ENCODE peak calls at places on chromosomes 4 and X, in nine cellular contexts. One of them, this sample, is unnamed.

GRCh38 chr4:114600066-114600552 is 1.5 kb downstream of the UGT8 start:
- DNase-seq in breast epithelium: no peak
- DNase-seq in testis: no peak
- DNase-seq in H54: no peak
- DNase-seq in K562: peak; percentile 31
- DNase-seq in uterus: no peak
- DNase-seq in endothelial cell of umbilical vein: no peak
- DNase-seq in ovary: no peak
- DNase-seq in body of pancreas: peak; percentile 18
- DNase-seq in this sample: no peak

GRCh38 chrX:42624524-42624923 is 153.4 kb downstream of the PPP1R2C start:
- DNase-seq in endothelial cell of umbilical vein: no peak
- DNase-seq in uterus: no peak
- DNase-seq in testis: no peak
- DNase-seq in H54: no peak
- DNase-seq in breast epithelium: no peak
- DNase-seq in body of pancreas: no peak
- DNase-seq in ovary: no peak
- DNase-seq in K562: no peak
- DNase-seq in this sample: no peak

GRCh38 chrX:100609591-100609990 is 24.9 kb downstream of the TNMD start:
- DNase-seq in breast epithelium: no peak
- DNase-seq in testis: no peak
- DNase-seq in K562: no peak
- DNase-seq in endothelial cell of umbilical vein: peak; percentile 2
- DNase-seq in uterus: no peak
- DNase-seq in H54: no peak
- DNase-seq in body of pancreas: no peak
- DNase-seq in ovary: no peak
- DNase-seq in this sample: no peak

GRCh38 chr4:98430708-98431403 is 169.7 kb downstream of the RAP1GDS1 start:
- DNase-seq in breast epithelium: no peak
- DNase-seq in K562: no peak
- DNase-seq in uterus: no peak
- DNase-seq in testis: no peak
- DNase-seq in endothelial cell of umbilical vein: no peak
- DNase-seq in ovary: no peak
- DNase-seq in H54: peak; percentile 27
- DNase-seq in body of pancreas: no peak
- DNase-seq in this sample: no peak

GRCh38 chrX:47148946-47149345 is 3.9 kb downstream of the RBM10 start:
- DNase-seq in body of pancreas: no peak
- DNase-seq in testis: no peak
- DNase-seq in breast epithelium: no peak
- DNase-seq in ovary: no peak
- DNase-seq in uterus: no peak
- DNase-seq in H54: no peak
- DNase-seq in K562: no peak
- DNase-seq in endothelial cell of umbilical vein: peak; percentile 68
- DNase-seq in this sample: no peak

GRCh38 chr4:125313497-125313896 is 1.3 kb upstream of the FAT4 start:
- DNase-seq in breast epithelium: no peak
- DNase-seq in endothelial cell of umbilical vein: peak; percentile 95
- DNase-seq in uterus: peak; percentile 50
- DNase-seq in testis: peak; percentile 46
- DNase-seq in K562: peak; percentile 72
- DNase-seq in H54: no peak
- DNase-seq in ovary: no peak
- DNase-seq in body of pancreas: peak; percentile 31
- DNase-seq in this sample: no peak

GRCh38 chrX:68828740-68829593 is at the start of gene EFNB1:
- DNase-seq in uterus: peak; percentile 94
- DNase-seq in breast epithelium: peak; percentile 87
- DNase-seq in body of pancreas: peak; percentile 92
- DNase-seq in H54: peak; percentile 81
- DNase-seq in K562: peak; percentile 86
- DNase-seq in ovary: peak; percentile 90
- DNase-seq in endothelial cell of umbilical vein: peak; percentile 95
- DNase-seq in testis: peak; percentile 95
- DNase-seq in this sample: peak; percentile 93

GRCh38 chr4:47374477-47374876 is 89.0 kb downstream of the COMMD8 start:
- DNase-seq in breast epithelium: no peak
- DNase-seq in body of pancreas: no peak
- DNase-seq in testis: no peak
- DNase-seq in K562: no peak
- DNase-seq in endothelial cell of umbilical vein: no peak
- DNase-seq in uterus: peak; percentile 23
- DNase-seq in ovary: no peak
- DNase-seq in H54: peak; percentile 12
- DNase-seq in this sample: no peak

GRCh38 chrX:107675365-107675654 is 47.0 kb downstream of the PRPS1 start:
- DNase-seq in uterus: no peak
- DNase-seq in body of pancreas: no peak
- DNase-seq in testis: no peak
- DNase-seq in endothelial cell of umbilical vein: no peak
- DNase-seq in K562: no peak
- DNase-seq in ovary: no peak
- DNase-seq in breast epithelium: no peak
- DNase-seq in H54: no peak
- DNase-seq in this sample: no peak

GRCh38 chrX:107677501-107677901 is 49.2 kb downstream of the PRPS1 start:
- DNase-seq in breast epithelium: no peak
- DNase-seq in endothelial cell of umbilical vein: no peak
- DNase-seq in uterus: no peak
- DNase-seq in H54: no peak
- DNase-seq in ovary: no peak
- DNase-seq in K562: no peak
- DNase-seq in body of pancreas: no peak
- DNase-seq in testis: no peak
- DNase-seq in this sample: no peak

GRCh38 chrX:107675823-107676555 is 47.7 kb downstream of the PRPS1 start:
- DNase-seq in ovary: no peak
- DNase-seq in endothelial cell of umbilical vein: no peak
- DNase-seq in H54: no peak
- DNase-seq in testis: no peak
- DNase-seq in breast epithelium: no peak
- DNase-seq in body of pancreas: peak; percentile 29
- DNase-seq in K562: peak; percentile 24
- DNase-seq in uterus: peak; percentile 60
- DNase-seq in this sample: no peak

GRCh38 chrX:107677909-107678308 is 49.6 kb downstream of the PRPS1 start:
- DNase-seq in body of pancreas: no peak
- DNase-seq in uterus: no peak
- DNase-seq in K562: no peak
- DNase-seq in testis: no peak
- DNase-seq in endothelial cell of umbilical vein: no peak
- DNase-seq in breast epithelium: no peak
- DNase-seq in H54: no peak
- DNase-seq in ovary: no peak
- DNase-seq in this sample: no peak

DNA sequence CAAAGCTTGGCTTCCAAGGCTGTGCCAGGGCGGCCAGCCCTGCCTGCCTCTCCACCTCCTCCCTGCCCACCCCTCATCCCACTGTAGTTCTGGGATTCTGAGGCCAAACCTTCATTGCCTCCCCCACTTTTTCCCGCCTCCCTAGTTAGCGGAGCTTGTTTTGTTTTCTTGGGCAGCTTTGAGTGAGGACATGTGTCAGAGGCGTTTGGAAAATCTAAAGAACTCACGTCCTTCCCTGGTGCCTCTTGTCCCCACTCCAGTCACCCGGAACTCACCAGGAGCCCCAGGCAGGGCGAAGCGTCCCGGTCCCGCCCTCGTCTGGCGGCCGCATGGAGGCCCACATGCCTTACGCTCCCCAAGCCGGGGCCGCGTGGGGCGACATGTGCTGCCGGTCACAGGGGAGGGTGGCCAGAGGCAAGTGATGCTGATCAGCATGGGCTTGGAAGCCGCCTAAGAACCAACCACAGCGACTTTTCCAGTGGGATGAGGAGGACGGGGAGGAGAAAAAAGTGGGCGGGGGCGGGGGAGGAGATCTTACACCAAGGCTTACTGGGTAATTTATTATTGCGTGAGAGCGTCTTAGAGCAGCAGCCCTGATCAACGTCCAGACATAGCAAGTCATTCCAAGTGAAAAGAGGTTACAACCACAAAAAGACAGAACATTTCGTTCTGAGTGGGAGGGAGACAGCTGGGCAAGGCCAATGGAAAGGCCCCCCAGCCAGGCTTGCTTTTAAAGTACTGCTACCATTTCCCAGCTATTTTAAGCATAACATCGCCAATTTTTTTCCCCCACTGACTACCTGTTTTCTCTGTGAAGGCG is 48.5 kb downstream of the PRPS1 start:
- DNase-seq in endothelial cell of umbilical vein: peak; percentile 82
- DNase-seq in H54: peak; percentile 44
- DNase-seq in breast epithelium: peak; percentile 82
- DNase-seq in K562: peak; percentile 86
- DNase-seq in body of pancreas: peak; percentile 83
- DNase-seq in ovary: peak; percentile 75
- DNase-seq in testis: peak; percentile 80
- DNase-seq in uterus: peak; percentile 87
- DNase-seq in this sample: peak; percentile 74
- TF ChIP-seq POLR2A in endothelial cell of umbilical vein: no peak
- TF ChIP-seq POLR2A in H54: no peak
- TF ChIP-seq POLR2A in breast epithelium: no peak
- TF ChIP-seq POLR2A in K562: peak; percentile 72
- TF ChIP-seq POLR2A in body of pancreas: peak; percentile 68
- TF ChIP-seq POLR2A in ovary: peak; percentile 67
- TF ChIP-seq POLR2A in testis: no peak
- TF ChIP-seq POLR2A in uterus: peak; percentile 74
- TF ChIP-seq POLR2A in this sample: peak; percentile 82

DNA sequence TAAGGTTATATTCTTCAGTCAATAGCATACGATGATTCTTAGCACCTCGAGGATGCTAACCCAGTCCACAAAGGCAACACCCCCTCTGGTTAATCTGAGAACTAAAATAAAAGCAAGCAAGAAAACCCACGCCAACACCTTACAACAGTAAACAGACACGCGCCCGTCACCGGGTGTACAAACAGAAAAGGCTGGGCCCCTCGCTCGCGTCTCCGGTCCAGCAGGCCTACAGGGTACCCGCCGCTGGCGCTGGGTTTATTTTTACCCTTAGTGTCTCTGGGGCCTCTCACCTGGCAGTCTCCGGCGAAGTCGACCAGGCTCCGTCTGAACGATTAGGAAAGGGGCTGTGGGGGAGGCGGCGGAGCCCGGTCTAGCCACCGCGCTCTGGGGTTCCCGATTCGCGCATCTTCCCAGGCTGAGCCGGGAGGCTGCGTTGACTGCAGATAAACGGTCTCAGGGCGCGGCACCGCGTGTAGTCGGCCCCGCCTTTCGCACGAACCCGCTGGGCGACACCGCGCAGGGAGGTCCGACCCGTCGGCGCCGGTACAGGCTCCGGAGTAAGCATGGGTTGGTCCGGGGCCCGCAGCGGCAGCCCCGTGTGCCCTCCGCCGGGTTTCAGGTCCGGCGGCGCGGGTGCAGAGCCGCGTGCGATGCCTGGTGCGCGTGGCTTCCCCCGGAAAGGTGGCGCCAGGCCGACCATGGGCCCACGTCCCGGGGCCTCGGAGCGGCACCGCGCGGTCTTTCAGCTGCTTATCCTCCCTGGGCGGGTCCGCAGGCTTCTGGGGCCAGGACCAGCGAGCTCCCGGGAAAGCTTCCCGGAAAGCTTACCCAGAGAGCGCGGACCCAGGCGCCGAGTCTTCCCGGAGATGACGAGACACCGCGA is at the start of gene SLC9B2:
- DNase-seq in H54: peak; percentile 28
- DNase-seq in K562: peak; percentile 79
- DNase-seq in endothelial cell of umbilical vein: peak; percentile 74
- DNase-seq in ovary: peak; percentile 78
- DNase-seq in uterus: peak; percentile 67
- DNase-seq in testis: peak; percentile 76
- DNase-seq in body of pancreas: peak; percentile 67
- DNase-seq in breast epithelium: peak; percentile 54
- DNase-seq in this sample: peak; percentile 59
- TF ChIP-seq POLR2A in H54: peak; percentile 46
- TF ChIP-seq POLR2A in K562: peak; percentile 82
- TF ChIP-seq POLR2A in endothelial cell of umbilical vein: peak; percentile 70
- TF ChIP-seq POLR2A in ovary: peak; percentile 28
- TF ChIP-seq POLR2A in uterus: no peak
- TF ChIP-seq POLR2A in testis: no peak
- TF ChIP-seq POLR2A in body of pancreas: peak; percentile 43
- TF ChIP-seq POLR2A in breast epithelium: no peak
- TF ChIP-seq POLR2A in this sample: no peak

GRCh38 chrX:319579-320125 is 1.1 kb upstream of the GTPBP6 start:
- DNase-seq in endothelial cell of umbilical vein: no peak
- DNase-seq in breast epithelium: peak; percentile 51
- DNase-seq in ovary: peak; percentile 72
- DNase-seq in H54: no peak
- DNase-seq in body of pancreas: no peak
- DNase-seq in K562: no peak
- DNase-seq in uterus: no peak
- DNase-seq in testis: no peak
- DNase-seq in this sample: peak; percentile 35

GRCh38 chrX:316351-317325 is 2.0 kb downstream of the GTPBP6 start:
- DNase-seq in breast epithelium: peak; percentile 50
- DNase-seq in endothelial cell of umbilical vein: no peak
- DNase-seq in ovary: peak; percentile 60
- DNase-seq in body of pancreas: peak; percentile 5
- DNase-seq in H54: no peak
- DNase-seq in testis: no peak
- DNase-seq in uterus: no peak
- DNase-seq in K562: no peak
- DNase-seq in this sample: peak; percentile 19

GRCh38 chrX:318739-319578 is at the start of gene GTPBP6:
- DNase-seq in testis: peak; percentile 100
- DNase-seq in body of pancreas: peak; percentile 100
- DNase-seq in ovary: peak; percentile 100
- DNase-seq in endothelial cell of umbilical vein: peak; percentile 100
- DNase-seq in H54: peak; percentile 88
- DNase-seq in breast epithelium: peak; percentile 100
- DNase-seq in uterus: peak; percentile 99
- DNase-seq in K562: peak; percentile 98
- DNase-seq in this sample: peak; percentile 100

GRCh38 chrX:317424-318067 is 1.1 kb downstream of the GTPBP6 start:
- DNase-seq in body of pancreas: no peak
- DNase-seq in uterus: no peak
- DNase-seq in H54: no peak
- DNase-seq in testis: no peak
- DNase-seq in K562: no peak
- DNase-seq in ovary: no peak
- DNase-seq in endothelial cell of umbilical vein: no peak
- DNase-seq in breast epithelium: peak; percentile 12
- DNase-seq in this sample: no peak

DNA sequence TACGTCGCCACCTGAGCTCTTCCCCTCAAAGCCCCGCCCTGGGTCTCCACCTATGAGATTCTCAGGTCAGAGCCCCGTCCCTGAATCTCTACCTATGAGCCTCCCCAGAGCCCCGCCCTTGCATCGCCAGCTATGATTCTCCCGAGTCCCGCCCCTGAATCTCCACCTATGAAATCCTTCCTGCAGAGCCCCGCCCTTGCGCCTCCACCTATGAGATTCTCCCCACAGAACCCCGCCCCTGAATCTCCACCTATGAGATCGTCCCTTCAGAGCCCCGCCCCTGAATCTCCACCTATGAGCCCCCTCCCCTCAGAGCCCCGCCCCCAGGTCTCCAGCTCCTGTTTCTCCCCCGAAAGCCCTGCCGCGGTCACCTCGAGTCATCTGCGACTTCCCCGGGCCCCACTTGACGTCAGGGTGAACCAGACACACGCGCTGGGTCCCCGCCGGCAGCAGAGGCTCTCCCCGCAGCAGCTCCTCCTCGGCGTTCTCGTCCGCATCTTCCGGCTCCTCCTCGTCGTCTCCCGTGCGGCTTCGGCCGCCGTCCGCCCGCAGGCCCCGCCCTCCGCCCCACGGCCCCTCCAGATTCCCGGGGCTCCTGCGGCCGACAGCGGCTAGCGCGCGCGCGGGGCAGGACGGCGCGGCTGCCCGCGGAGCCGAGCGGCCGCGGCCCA is 393 bp downstream of the GTPBP6 start:
- DNase-seq in breast epithelium: peak; percentile 99
- DNase-seq in H54: peak; percentile 78
- DNase-seq in body of pancreas: peak; percentile 99
- DNase-seq in K562: peak; percentile 98
- DNase-seq in testis: peak; percentile 99
- DNase-seq in endothelial cell of umbilical vein: peak; percentile 98
- DNase-seq in ovary: peak; percentile 97
- DNase-seq in uterus: peak; percentile 99
- DNase-seq in this sample: peak; percentile 99
- TF ChIP-seq POLR2A in breast epithelium: peak; percentile 49
- TF ChIP-seq POLR2A in H54: no peak
- TF ChIP-seq POLR2A in body of pancreas: peak; percentile 84
- TF ChIP-seq POLR2A in K562: peak; percentile 83
- TF ChIP-seq POLR2A in testis: no peak
- TF ChIP-seq POLR2A in endothelial cell of umbilical vein: no peak
- TF ChIP-seq POLR2A in ovary: peak; percentile 70
- TF ChIP-seq POLR2A in uterus: peak; percentile 47
- TF ChIP-seq POLR2A in this sample: peak; percentile 82

GRCh38 chr4:55397521-55398321 is 2.0 kb downstream of the TMEM165 start:
- DNase-seq in ovary: no peak
- DNase-seq in endothelial cell of umbilical vein: peak; percentile 53
- DNase-seq in H54: no peak
- DNase-seq in breast epithelium: no peak
- DNase-seq in testis: no peak
- DNase-seq in uterus: no peak
- DNase-seq in K562: peak; percentile 44
- DNase-seq in body of pancreas: no peak
- DNase-seq in this sample: no peak

GRCh38 chr4:55395218-55395528 is 584 bp upstream of the TMEM165 start:
- DNase-seq in uterus: no peak
- DNase-seq in endothelial cell of umbilical vein: no peak
- DNase-seq in body of pancreas: no peak
- DNase-seq in ovary: no peak
- DNase-seq in K562: no peak
- DNase-seq in H54: no peak
- DNase-seq in breast epithelium: no peak
- DNase-seq in testis: no peak
- DNase-seq in this sample: no peak

GRCh38 chr4:55395529-55396304 is at the start of gene TMEM165:
- DNase-seq in testis: peak; percentile 95
- DNase-seq in breast epithelium: peak; percentile 93
- DNase-seq in K562: peak; percentile 94
- DNase-seq in H54: peak; percentile 45
- DNase-seq in endothelial cell of umbilical vein: peak; percentile 88
- DNase-seq in uterus: peak; percentile 88
- DNase-seq in ovary: peak; percentile 89
- DNase-seq in body of pancreas: peak; percentile 96
- DNase-seq in this sample: peak; percentile 97

GRCh38 chr4:55397024-55397520 is 1.3 kb downstream of the TMEM165 start:
- DNase-seq in body of pancreas: no peak
- DNase-seq in K562: peak; percentile 43
- DNase-seq in testis: peak; percentile 40
- DNase-seq in ovary: peak; percentile 46
- DNase-seq in endothelial cell of umbilical vein: peak; percentile 28
- DNase-seq in H54: no peak
- DNase-seq in uterus: peak; percentile 19
- DNase-seq in breast epithelium: no peak
- DNase-seq in this sample: no peak

GRCh38 chr4:55396305-55397023 is 707 bp downstream of the TMEM165 start:
- DNase-seq in testis: peak; percentile 52
- DNase-seq in body of pancreas: peak; percentile 61
- DNase-seq in endothelial cell of umbilical vein: peak; percentile 43
- DNase-seq in uterus: peak; percentile 56
- DNase-seq in K562: peak; percentile 60
- DNase-seq in ovary: peak; percentile 71
- DNase-seq in H54: no peak
- DNase-seq in breast epithelium: no peak
- DNase-seq in this sample: peak; percentile 57
- TF ChIP-seq POLR2A in testis: no peak
- TF ChIP-seq POLR2A in body of pancreas: peak; percentile 43
- TF ChIP-seq POLR2A in endothelial cell of umbilical vein: peak; percentile 38
- TF ChIP-seq POLR2A in uterus: no peak
- TF ChIP-seq POLR2A in K562: no peak
- TF ChIP-seq POLR2A in ovary: no peak
- TF ChIP-seq POLR2A in H54: no peak
- TF ChIP-seq POLR2A in breast epithelium: no peak
- TF ChIP-seq POLR2A in this sample: no peak